ENCODE peak calls at places on chromosome 5, in four cellular contexts. P, R, X and H are unnamed samples.

GRCh38 chr5:121816164-121816563 is 35.5 kb upstream of the FTMT start:
- DNase-seq in X (no peak), P (no peak), R (no peak), H (no peak)

GRCh38 chr5:77832166-77832770 is 56.1 kb upstream of the TBCA start:
- DNase-seq in X (no peak), R (no peak), P (no peak), H (no peak)

GRCh38 chr5:174159327-174160247 is 114.1 kb downstream of the NSG2 start:
- DNase-seq in X (no peak), P (no peak), R (no peak), H (no peak)

GRCh38 chr5:4630031-4630430 is 510.1 kb upstream of the ADAMTS16 start:
- DNase-seq in R (peak; percentile 40), P (no peak), X (no peak), H (no peak)

GRCh38 chr5:78530342-78531096 is 118.1 kb downstream of the LHFPL2 start:
- DNase-seq in P (no peak), X (peak; percentile 33), R (no peak), H (no peak)

GRCh38 chr5:31638286-31638685 is 645 bp upstream of the PDZD2 start:
- DNase-seq in R (no peak), X (no peak), P (no peak), H (no peak)

GRCh38 chr5:66596791-66597757 is 881 bp downstream of the MAST4 start:
- DNase-seq in P (peak; percentile 65), X (no peak), R (no peak), H (no peak)

GRCh38 chr5:9710069-9710468 is 79.9 kb upstream of the TAS2R1 start:
- DNase-seq in X (no peak), R (no peak), P (no peak), H (no peak)

GRCh38 chr5:143404416-143405062 is 1.1 kb upstream of the NR3C1 start:
- DNase-seq in P (peak; percentile 70), R (peak; percentile 28), X (peak; percentile 69), H (no peak)

GRCh38 chr5:16461782-16462181 is 3.8 kb downstream of the ZNF622 start:
- DNase-seq in X (no peak), P (no peak), R (peak; percentile 60), H (no peak)

GRCh38 chr5:29963956-29964355 is 1229.5 kb upstream of the CDH6 start:
- DNase-seq in X (no peak), R (no peak), P (no peak), H (no peak)

GRCh38 chr5:145847499-145848497 is 12.7 kb upstream of the PRELID2 start:
- DNase-seq in R (no peak), P (no peak), X (peak; percentile 34), H (no peak)

GRCh38 chr5:1014346-1014745 is 5.7 kb downstream of the NKD2 start:
- DNase-seq in X (no peak), R (no peak), P (no peak), H (no peak)

GRCh38 chr5:173736923-173737412 is 120.5 kb upstream of the BOD1 start:
- DNase-seq in P (no peak), X (peak; percentile 83), R (peak; percentile 32), H (peak; percentile 76)

GRCh38 chr5:74300808-74301389 is 339.6 kb downstream of the ENC1 start:
- DNase-seq in R (no peak), X (no peak), P (no peak), H (no peak)

GRCh38 chr5:40587284-40587882 is 92.3 kb upstream of the PTGER4 start:
- DNase-seq in X (no peak), R (no peak), P (no peak), H (no peak)

GRCh38 chr5:173412566-173412965 is 84.4 kb upstream of the STC2 start:
- DNase-seq in P (no peak), R (no peak), X (no peak), H (no peak)

GRCh38 chr5:171534009-171534895 is 114.8 kb downstream of the FGF18 start:
- DNase-seq in P (no peak), R (no peak), X (peak; percentile 69), H (no peak)

GRCh38 chr5:16888694-16889124 is 47.4 kb downstream of the MYO10 start:
- DNase-seq in R (no peak), X (no peak), P (no peak), H (no peak)

GRCh38 chr5:142803428-142804111 is 33.4 kb downstream of the ARHGAP26 start:
- DNase-seq in R (no peak), X (no peak), P (no peak), H (no peak)

GRCh38 chr5:147348046-147348445 is 113.2 kb downstream of the STK32A start:
- DNase-seq in P (no peak), X (no peak), R (no peak), H (no peak)

GRCh38 chr5:152556779-152557178 is 151.7 kb upstream of the NMUR2 start:
- DNase-seq in X (no peak), R (no peak), P (no peak), H (no peak)

GRCh38 chr5:157484768-157485167 is 24.8 kb downstream of the NIPAL4 start:
- DNase-seq in P (no peak), X (no peak), R (peak; percentile 38), H (no peak)

GRCh38 chr5:167900521-167900920 is 390.9 kb upstream of the WWC1 start:
- DNase-seq in X (no peak), P (peak; percentile 28), R (no peak), H (no peak)

GRCh38 chr5:448766-449090 is 5.8 kb downstream of the EXOC3 start:
- DNase-seq in R (no peak), P (no peak), X (no peak), H (no peak)

GRCh38 chr5:135156715-135157404 is 122.8 kb upstream of the PITX1 start:
- DNase-seq in X (no peak), R (peak; percentile 98), P (no peak), H (no peak)

GRCh38 chr5:120449501-120449900 is 14.6 kb upstream of the PRR16 start:
- DNase-seq in R (no peak), P (no peak), X (no peak), H (no peak)

GRCh38 chr5:111163000-111163399 is 61.2 kb upstream of the CAMK4 start:
- DNase-seq in P (no peak), X (no peak), R (no peak), H (no peak)

GRCh38 chr5:127666043-127666716 is 17.3 kb downstream of the CTXN3 start:
- DNase-seq in R (no peak), P (no peak), X (no peak), H (no peak)

GRCh38 chr5:154287136-154287535 is 96.6 kb downstream of the GALNT10 start:
- DNase-seq in X (no peak), P (no peak), R (peak; percentile 80), H (no peak)

GRCh38 chr5:10760033-10760975 is 730 bp downstream of the DAP start:
- DNase-seq in R (peak; percentile 78), X (peak; percentile 39), P (no peak), H (no peak)

DNA sequence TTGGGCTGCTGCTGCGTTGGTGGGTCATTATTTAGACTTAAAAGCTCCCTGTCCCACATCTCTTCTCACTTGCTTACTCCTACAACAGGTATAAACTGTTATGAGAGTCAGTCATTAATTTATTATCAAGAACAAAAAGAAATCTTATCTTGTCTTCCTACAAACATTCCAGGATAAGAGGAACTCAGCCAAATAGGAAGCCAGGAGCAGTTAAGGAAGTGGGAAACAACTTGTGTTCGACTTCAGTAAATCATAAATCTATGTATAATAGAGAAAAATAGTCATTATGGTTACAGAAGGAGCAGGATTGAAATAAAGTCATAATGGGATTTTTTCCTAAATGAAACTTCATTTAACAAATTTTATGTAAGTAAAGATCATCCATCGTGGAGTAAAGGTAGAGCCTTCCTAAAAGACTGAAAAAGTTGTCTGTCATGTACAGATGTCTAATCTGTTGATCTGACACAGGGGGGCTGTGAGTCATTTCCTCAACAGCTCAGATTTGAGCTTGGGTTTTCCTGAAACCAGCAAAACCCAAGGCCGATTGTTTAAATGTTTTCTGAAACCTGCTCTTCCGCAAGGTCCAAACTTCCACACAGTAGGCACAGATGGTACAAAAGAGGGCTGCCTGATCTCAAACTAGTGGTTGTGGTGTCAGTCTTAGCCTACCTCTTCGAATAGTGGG is 25.3 kb upstream of the LRRTM2 start:
- DNase-seq in X (no peak), R (no peak), P (no peak), H (no peak)
- TF ChIP-seq CHD2 in X (no peak), R (no peak), P (no peak), H (no peak)

DNA sequence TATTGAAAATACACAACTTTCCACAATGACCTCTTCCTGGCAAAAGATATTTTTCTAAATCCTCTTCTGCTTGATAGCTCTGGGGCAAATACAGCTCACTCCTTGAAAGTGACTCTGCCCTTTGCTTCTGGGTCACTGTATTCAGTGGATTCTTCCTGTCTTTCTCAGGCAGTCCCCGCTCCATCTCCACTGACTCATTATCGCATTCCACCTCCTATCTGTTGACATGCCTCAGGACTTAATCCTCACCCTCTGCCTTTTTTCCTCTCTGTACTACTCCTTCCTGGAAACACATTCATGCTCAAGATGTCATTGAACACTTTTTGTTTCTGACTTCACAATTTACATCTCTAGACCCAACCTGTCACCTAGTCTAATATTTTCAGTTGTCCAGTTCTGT is 8.4 kb upstream of the RGS7BP start:
- DNase-seq in P (no peak), X (no peak), R (no peak), H (no peak)
- TF ChIP-seq RFX5 in P (no peak), X (no peak), R (no peak), H (no peak)

GRCh38 chr5:177366528-177367322 is 9.0 kb downstream of the RGS14 start:
- DNase-seq in R (peak; percentile 75), P (peak; percentile 97), X (peak; percentile 97), H (no peak)
- TF ChIP-seq SP1 in R (no peak), P (no peak), X (no peak), H (no peak)

GRCh38 chr5:60521379-60522298 is 178.3 kb downstream of the DEPDC1B start:
- DNase-seq in P (no peak), R (no peak), X (no peak), H (peak; percentile 56)
- TF ChIP-seq CHD2 in P (no peak), R (no peak), X (no peak), H (no peak)

GRCh38 chr5:118889165-118889564 is 99.2 kb downstream of the DTWD2 start:
- DNase-seq in R (no peak), P (no peak), X (no peak), H (no peak)

GRCh38 chr5:118888556-118888955 is 99.8 kb downstream of the DTWD2 start:
- DNase-seq in X (no peak), P (no peak), R (no peak), H (no peak)

GRCh38 chr5:118891252-118891651 is 97.1 kb downstream of the DTWD2 start:
- DNase-seq in R (no peak), P (no peak), X (no peak), H (peak; percentile 4)
- TF ChIP-seq RFX5 in R (no peak), P (no peak), X (no peak), H (no peak)

DNA sequence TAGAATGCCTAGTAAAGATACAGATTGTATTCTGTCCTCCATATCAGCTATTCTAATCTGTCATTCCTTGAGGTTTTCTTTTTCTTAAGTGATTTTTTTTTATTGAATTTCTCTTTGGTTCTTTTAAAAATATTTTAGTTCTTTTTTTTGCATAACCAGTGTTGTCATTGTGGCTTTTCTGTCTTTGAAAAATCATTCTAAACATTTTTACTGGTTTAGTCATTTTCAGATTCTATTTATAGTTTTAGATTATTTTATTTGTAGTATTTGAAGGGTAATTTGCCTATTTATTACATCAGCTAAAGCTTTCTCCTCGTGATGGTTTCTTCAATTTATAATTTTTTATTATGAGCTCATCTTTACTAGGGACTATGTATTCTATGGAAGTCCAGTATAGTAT is 78.1 kb downstream of the NDUFAF2 start:
- DNase-seq in R (no peak), P (no peak), X (no peak), H (no peak)
- TF ChIP-seq SP1 in R (no peak), P (no peak), X (no peak), H (no peak)